ENCODE peak calls at places on chromosomes 5 and 9, in six cellular contexts. K is amniotic stem cell; Q is fibroblast of pulmonary artery; C is stimulated activated CD4-positive, alpha-beta T cell treated with anti-CD3 and anti-CD28 coated beads, Interleukin-12 subunit alpha, Interleukin-12 subunit beta, amount 100 ng/mL, for 4 hours; H is T-helper 1 cell; Y is sigmoid colon. V is an unnamed sample.

GRCh38 chr5:80181618-80182211 is 74.1 kb downstream of the SERINC5 start:
- DNase-seq in K (no peak), Q (no peak), H (peak), Y (no peak), C (no peak), V (peak)

GRCh38 chr9:118929317-118929716 is 439.9 kb downstream of the BRINP1 start:
- DNase-seq in H (no peak), Y (no peak), K (peak), Q (no peak), C (no peak), V (peak)

GRCh38 chr9:129311638-129312037 is 133.6 kb upstream of the IER5L start:
- DNase-seq in Y (peak), Q (no peak), C (no peak), H (no peak), K (no peak), V (peak)

GRCh38 chr9:93859431-93860215 is 95.5 kb downstream of the BARX1 start:
- DNase-seq in Y (no peak), H (no peak), K (no peak), C (no peak), Q (no peak), V (no peak)

GRCh38 chr9:105757496-105758251 is 63.3 kb downstream of the TMEM38B start:
- DNase-seq in K (no peak), Y (no peak), H (no peak), C (no peak), Q (peak), V (peak)

GRCh38 chr5:375921-376871 is 54.7 kb downstream of the AHRR start:
- DNase-seq in C (no peak), K (no peak), Q (no peak), Y (peak), H (no peak), V (no peak)

GRCh38 chr9:22136446-22137140 is 127.5 kb upstream of the CDKN2B start:
- DNase-seq in C (no peak), H (no peak), Y (no peak), K (no peak), Q (peak), V (peak)

GRCh38 chr5:108728566-108729305 is 19.0 kb upstream of the FER start:
- DNase-seq in K (no peak), Q (no peak), C (peak), Y (no peak), H (peak), V (no peak)

GRCh38 chr9:23153058-23153457 is 673.0 kb downstream of the ELAVL2 start:
- DNase-seq in K (no peak), C (no peak), Q (no peak), H (no peak), Y (no peak), V (no peak)

GRCh38 chr5:134554319-134555222 is 29.1 kb downstream of the JADE2 start:
- DNase-seq in C (peak), K (no peak), Y (peak), Q (peak), H (peak), V (no peak)

GRCh38 chr9:33619666-33620404 is 95.8 kb downstream of the ANKRD18B start:
- DNase-seq in K (peak), H (no peak), Q (peak), Y (no peak), C (no peak), V (peak)

GRCh38 chr9:105055922-105056321 is 128.0 kb upstream of the ABCA1 start:
- DNase-seq in K (no peak), H (no peak), Y (no peak), C (no peak), Q (peak), V (no peak)

GRCh38 chr9:137237759-137238726 is 3.0 kb upstream of the TUBB4B start:
- DNase-seq in H (no peak), Q (no peak), K (no peak), C (no peak), Y (no peak), V (no peak)

GRCh38 chr5:127870914-127871313 is 167.7 kb downstream of the CCDC192 start:
- DNase-seq in Y (peak), Q (peak), K (no peak), H (no peak), C (no peak), V (peak)

GRCh38 chr5:177453852-177454396 is 7.3 kb downstream of the PRR7 start:
- DNase-seq in C (no peak), Q (no peak), H (no peak), Y (peak), K (no peak), V (no peak)

GRCh38 chr9:122060481-122060880 is 32.6 kb downstream of the TTLL11 start:
- DNase-seq in Y (no peak), C (no peak), H (no peak), K (no peak), Q (no peak), V (no peak)

GRCh38 chr5:37248970-37249819 is at the start of gene CPLANE1:
- DNase-seq in K (peak), Q (peak), Y (peak), H (peak), C (peak), V (peak)

GRCh38 chr9:117963493-117963892 is 259.3 kb downstream of the TLR4 start:
- DNase-seq in Y (no peak), Q (no peak), C (no peak), H (no peak), K (no peak), V (no peak)

GRCh38 chr9:123150708-123151503 is 117.4 kb downstream of the GPR21 start:
- DNase-seq in K (no peak), H (no peak), C (no peak), Y (no peak), Q (peak), V (peak)

GRCh38 chr9:89878687-89879086 is 273.9 kb downstream of the GADD45G start:
- DNase-seq in Q (no peak), Y (peak), H (no peak), C (no peak), K (no peak), V (no peak)

GRCh38 chr5:43000198-43000840 is 39.8 kb downstream of the ANXA2R start:
- DNase-seq in K (no peak), C (no peak), H (no peak), Y (no peak), Q (peak), V (peak)

GRCh38 chr9:94065535-94065961 is 18.7 kb upstream of the PTPDC1 start:
- DNase-seq in C (peak), H (peak), Q (peak), K (peak), Y (peak), V (peak)

GRCh38 chr5:180860273-180860886 is 696 bp downstream of the ZFP62 start:
- DNase-seq in H (peak), C (peak), K (no peak), Y (no peak), Q (no peak), V (peak)

GRCh38 chr5:116872986-116873385 is 298.4 kb upstream of the SEMA6A start:
- DNase-seq in K (no peak), Y (no peak), Q (peak), C (no peak), H (no peak), V (peak)

GRCh38 chr5:1656271-1656975 is 132.7 kb upstream of the LPCAT1 start:
- DNase-seq in Q (no peak), C (no peak), H (no peak), K (no peak), Y (no peak), V (no peak)

GRCh38 chr5:135310328-135310989 is 88.6 kb downstream of the MACROH2A1 start:
- DNase-seq in Y (no peak), K (peak), Q (peak), H (no peak), C (no peak), V (peak)

GRCh38 chr5:11047051-11047450 is 286.0 kb upstream of the DAP start:
- DNase-seq in Y (no peak), K (no peak), Q (no peak), C (no peak), H (no peak), V (no peak)

GRCh38 chr9:27371382-27371781 is 74.4 kb upstream of the EQTN start:
- DNase-seq in Q (no peak), Y (no peak), H (no peak), K (no peak), C (no peak), V (peak)

GRCh38 chr9:129160712-129161533 is 17.1 kb downstream of the IER5L start:
- DNase-seq in C (no peak), K (no peak), Y (no peak), Q (peak), H (no peak), V (no peak)

GRCh38 chr9:31541626-31542025 is 842.8 kb upstream of the ACO1 start:
- DNase-seq in C (no peak), K (no peak), Q (peak), Y (no peak), H (no peak), V (no peak)

GRCh38 chr5:31638748-31639418 is at the start of gene PDZD2:
- DNase-seq in Q (peak), Y (peak), K (peak), C (peak), H (peak), V (peak)

GRCh38 chr5:147667363-147667762 is 115.2 kb downstream of the JAKMIP2 start:
- DNase-seq in K (no peak), Q (no peak), C (no peak), H (no peak), Y (no peak), V (no peak)

GRCh38 chr9:39108145-39108544 is 179.8 kb downstream of the CNTNAP3 start:
- DNase-seq in Y (no peak), C (no peak), K (no peak), Q (no peak), H (no peak), V (no peak)

GRCh38 chr9:91530829-91531228 is 107.2 kb upstream of the NFIL3 start:
- DNase-seq in K (no peak), C (no peak), H (no peak), Q (peak), Y (no peak), V (peak)

V was measured in epithelial cell of esophagus.